ENCODE peak calls at places on chromosome 9, in ten cellular contexts. T is ELF-1; K is testis; F is HEK293T; Y is activated CD4-positive, alpha-beta T cell treated with anti-CD3 and anti-CD28 coated beads for 4 hours; V is astrocyte of the hippocampus; B is stimulated activated naive CD8-positive, alpha-beta T cell treated with anti-CD3 and anti-CD28 coated beads, Interleukin-15, Interleukin-2, amounts not matched to agents 100 U/mL and 50 U/mL, for 24 hours; W is nucleus accumbens; N is germinal center; R is T-helper 2 cell. D is an unnamed sample.
A peak's percentile ranks its signal among the peaks of the same experiment; 100 is the strongest.

GRCh38 chr9:37994639-37995347 is 74.2 kb downstream of the SHB start:
- DNase-seq in T (no peak), K (peak; percentile 79), F (no peak), Y (no peak), V (peak; percentile 52), B (peak; percentile 63), W (peak; percentile 63), N (no peak), R (no peak), D (no peak)

GRCh38 chr9:12813960-12814876 is 39.4 kb downstream of the LURAP1L start:
- DNase-seq in T (peak; percentile 8), K (peak; percentile 29), F (peak; percentile 35), Y (no peak), V (peak; percentile 95), B (no peak), W (no peak), N (no peak), R (no peak), D (peak; percentile 99)

GRCh38 chr9:120526493-120526892 is 53.5 kb downstream of the CDK5RAP2 start:
- DNase-seq in T (no peak), K (no peak), F (no peak), Y (no peak), V (no peak), B (no peak), W (no peak), N (no peak), R (no peak), D (no peak)

GRCh38 chr9:37967272-37967581 is 63.3 kb upstream of the SLC25A51 start:
- DNase-seq in T (no peak), K (no peak), F (no peak), Y (no peak), V (no peak), B (no peak), W (no peak), N (no peak), R (no peak), D (no peak)

GRCh38 chr9:89412951-89413350 is 85.0 kb downstream of the SEMA4D start:
- DNase-seq in T (peak; percentile 27), K (no peak), F (no peak), Y (no peak), V (no peak), B (no peak), W (no peak), N (no peak), R (no peak), D (no peak)

GRCh38 chr9:87850405-87850804 is 32.3 kb upstream of the SPATA31E1 start:
- DNase-seq in T (no peak), K (no peak), F (no peak), Y (no peak), V (no peak), B (no peak), W (no peak), N (no peak), R (no peak), D (peak; percentile 26)

GRCh38 chr9:129620669-129621295 is at the start of gene C9orf50:
- DNase-seq in T (no peak), K (no peak), F (no peak), Y (no peak), V (no peak), B (no peak), W (no peak), N (no peak), R (no peak), D (no peak)

GRCh38 chr9:129242971-129243561 is 65.0 kb upstream of the IER5L start:
- DNase-seq in T (no peak), K (peak; percentile 65), F (no peak), Y (no peak), V (peak; percentile 30), B (no peak), W (no peak), N (no peak), R (no peak), D (no peak)

D was measured in epithelial cell of prostate.